ENCODE peak calls at places on chromosomes 13 and 19, in seven cellular contexts. Y, N, V, F, X, I and O are unnamed samples.

GRCh38 chr19:42110658-42111057 is 21.6 kb downstream of the POU2F2 start:
- DNase-seq in Y (no peak), N (no peak), V (no peak), F (no peak), X (no peak), I (no peak), O (no peak)

GRCh38 chr19:35959040-35959967 is 23.1 kb downstream of the LRFN3 start:
- DNase-seq in Y (no peak), N (no peak), V (no peak), F (no peak), X (peak), I (no peak), O (peak)

GRCh38 chr19:55537741-55538111 is 793 bp upstream of the SBK2 start:
- DNase-seq in Y (no peak), N (no peak), V (peak), F (no peak), X (no peak), I (no peak), O (no peak)

GRCh38 chr19:33628921-33629825 is 7.4 kb downstream of the CHST8 start:
- DNase-seq in Y (no peak), N (no peak), V (no peak), F (no peak), X (no peak), I (no peak), O (no peak)

GRCh38 chr19:4449022-4449825 is 8.4 kb downstream of the UBXN6 start:
- DNase-seq in Y (peak), N (no peak), V (no peak), F (no peak), X (no peak), I (peak), O (peak)

GRCh38 chr19:39030854-39031367 is 1.4 kb downstream of the FBXO27 start:
- DNase-seq in Y (no peak), N (no peak), V (no peak), F (no peak), X (no peak), I (no peak), O (no peak)

GRCh38 chr19:50046649-50047503 is 21.1 kb downstream of the ZNF473 start:
- DNase-seq in Y (peak), N (peak), V (peak), F (no peak), X (peak), I (no peak), O (peak)

GRCh38 chr19:52351512-52351911 is 15.5 kb downstream of the ZNF610 start:
- DNase-seq in Y (no peak), N (no peak), V (peak), F (no peak), X (no peak), I (no peak), O (no peak)

GRCh38 chr19:3500429-3501101 is at the start of gene DOHH:
- DNase-seq in Y (peak), N (peak), V (peak), F (peak), X (peak), I (peak), O (peak)

GRCh38 chr13:76019421-76020044 is 383.4 kb downstream of the LMO7 start:
- DNase-seq in Y (no peak), N (no peak), V (no peak), F (no peak), X (no peak), I (peak), O (no peak)

GRCh38 chr13:52345048-52345447 is 60.9 kb downstream of the THSD1 start:
- DNase-seq in Y (no peak), N (no peak), V (no peak), F (no peak), X (no peak), I (no peak), O (no peak)

GRCh38 chr13:33025220-33025744 is 9.1 kb downstream of the KL start:
- DNase-seq in Y (no peak), N (no peak), V (no peak), F (no peak), X (no peak), I (no peak), O (no peak)

GRCh38 chr13:44236370-44236769 is 137.3 kb upstream of the SERP2 start:
- DNase-seq in Y (no peak), N (peak), V (no peak), F (no peak), X (no peak), I (no peak), O (no peak)

GRCh38 chr19:6677924-6678689 is 8.1 kb upstream of the TNFSF14 start:
- DNase-seq in Y (no peak), N (no peak), V (no peak), F (no peak), X (no peak), I (no peak), O (peak)

GRCh38 chr13:27211771-27212364 is 39.5 kb upstream of the RPL21 start:
- DNase-seq in Y (no peak), N (no peak), V (peak), F (no peak), X (no peak), I (no peak), O (no peak)

GRCh38 chr19:41302624-41303351 is 7.2 kb upstream of the CCDC97 start:
- DNase-seq in Y (no peak), N (no peak), V (no peak), F (no peak), X (peak), I (no peak), O (no peak)

GRCh38 chr13:77863037-77863630 is 55.5 kb downstream of the EDNRB start:
- DNase-seq in Y (no peak), N (no peak), V (no peak), F (no peak), X (no peak), I (no peak), O (no peak)

GRCh38 chr19:35978832-35979365 is 16.1 kb upstream of the SDHAF1 start:
- DNase-seq in Y (no peak), N (no peak), V (no peak), F (no peak), X (no peak), I (no peak), O (no peak)

GRCh38 chr13:21043898-21044297 is 17.5 kb downstream of the LATS2 start:
- DNase-seq in Y (no peak), N (no peak), V (no peak), F (no peak), X (no peak), I (no peak), O (peak)

GRCh38 chr19:58362272-58362994 is at the start of gene ZNF497:
- DNase-seq in Y (peak), N (peak), V (peak), F (peak), X (peak), I (peak), O (peak)

GRCh38 chr13:25733696-25734435 is 317.9 kb downstream of the SHISA2 start:
- DNase-seq in Y (no peak), N (no peak), V (no peak), F (no peak), X (no peak), I (no peak), O (no peak)

GRCh38 chr19:27889156-27889555 is 1323.8 kb downstream of the UQCRFS1 start:
- DNase-seq in Y (no peak), N (no peak), V (no peak), F (no peak), X (no peak), I (no peak), O (no peak)

GRCh38 chr13:49488563-49488962 is 7.2 kb upstream of the PHF11 start:
- DNase-seq in Y (no peak), N (no peak), V (no peak), F (no peak), X (no peak), I (no peak), O (no peak)

GRCh38 chr13:40452741-40453665 is 213.4 kb downstream of the FOXO1 start:
- DNase-seq in Y (peak), N (no peak), V (no peak), F (no peak), X (no peak), I (no peak), O (no peak)

GRCh38 chr13:90757127-90757680 is 590.3 kb upstream of the MIR17HG start:
- DNase-seq in Y (no peak), N (no peak), V (no peak), F (no peak), X (no peak), I (no peak), O (no peak)

GRCh38 chr19:16249826-16250434 is 52.2 kb downstream of the AP1M1 start:
- DNase-seq in Y (no peak), N (no peak), V (no peak), F (no peak), X (no peak), I (no peak), O (no peak)

GRCh38 chr13:92483894-92484293 is 742.7 kb upstream of the GPC6 start:
- DNase-seq in Y (no peak), N (no peak), V (no peak), F (no peak), X (no peak), I (no peak), O (no peak)

GRCh38 chr19:3061214-3062161 is 807 bp downstream of the TLE5 start:
- DNase-seq in Y (no peak), N (no peak), V (peak), F (no peak), X (peak), I (no peak), O (peak)